ENCODE peak calls at places on chromosomes 4 and X, in six cellular contexts. N is tibial nerve, M is A549, H is K562, P is ovary, X is stomach. J is an unnamed sample.

GRCh38 chr4:154622598-154622997 is 10.1 kb upstream of the FGG start:
- DNase-seq in H (peak; percentile 62), N (no peak), P (no peak), X (no peak), M (peak; percentile 42), J (no peak)

GRCh38 chrX:51456246-51456645 is 40.1 kb downstream of the NUDT11 start:
- DNase-seq in X (no peak), N (no peak), P (no peak), M (no peak), H (no peak), J (no peak)

GRCh38 chrX:77946571-77946970 is 22.9 kb downstream of the PGAM4 start:
- DNase-seq in P (no peak), X (no peak), M (no peak), N (no peak), H (no peak), J (no peak)

GRCh38 chr4:182155806-182156205 is 87.4 kb upstream of the TENM3 start:
- DNase-seq in N (no peak), M (no peak), X (no peak), P (no peak), H (no peak), J (no peak)

GRCh38 chrX:53237056-53237455 is 12.0 kb upstream of the KDM5C start:
- DNase-seq in H (no peak), X (no peak), P (no peak), M (no peak), N (no peak), J (no peak)

GRCh38 chrX:261167-261857 is 19.9 kb upstream of the PLCXD1 start:
- DNase-seq in N (no peak), X (peak; percentile 51), M (peak; percentile 24), H (peak; percentile 28), P (peak; percentile 43), J (peak; percentile 57)

GRCh38 chr4:163343604-163344146 is at the start of gene NPY5R:
- DNase-seq in X (no peak), H (no peak), M (no peak), N (no peak), P (no peak), J (no peak)

GRCh38 chr4:26263165-26263564 is 57.6 kb upstream of the RBPJ start:
- DNase-seq in H (peak; percentile 76), N (no peak), P (no peak), X (no peak), M (no peak), J (no peak)

GRCh38 chr4:109079731-109080130 is 222.7 kb downstream of the COL25A1 start:
- DNase-seq in X (no peak), H (no peak), M (no peak), P (no peak), N (no peak), J (no peak)

GRCh38 chrX:19747672-19748610 is 139.5 kb downstream of the SH3KBP1 start:
- DNase-seq in M (no peak), H (no peak), X (no peak), N (no peak), P (no peak), J (peak; percentile 63)

GRCh38 chr4:38055566-38055965 is 95.4 kb downstream of the PTTG2 start:
- DNase-seq in H (no peak), P (no peak), N (no peak), X (no peak), M (no peak), J (no peak)

GRCh38 chr4:76053730-76054129 is 17.9 kb upstream of the CXCL11 start:
- DNase-seq in H (no peak), P (no peak), M (no peak), N (no peak), X (no peak), J (no peak)

GRCh38 chrX:134525086-134525792 is 65.3 kb downstream of the HPRT1 start:
- DNase-seq in M (no peak), P (no peak), H (no peak), X (no peak), N (no peak), J (no peak)

GRCh38 chr4:55509272-55509671 is 37.4 kb downstream of the CLOCK start:
- DNase-seq in N (no peak), P (no peak), H (no peak), X (no peak), M (no peak), J (no peak)

GRCh38 chr4:151434183-151434860 is 25.3 kb downstream of the FHIP1A start:
- DNase-seq in P (no peak), M (no peak), X (no peak), H (no peak), N (no peak), J (no peak)
- TF ChIP-seq EP300 in P (no peak), M (no peak), X (no peak), H (no peak), N (no peak), J (no peak)

GRCh38 chrX:138298268-138298667 is 413.2 kb downstream of the FGF13 start:
- DNase-seq in N (no peak), P (no peak), M (no peak), H (no peak), X (no peak), J (no peak)
- TF ChIP-seq POLR2A in N (no peak), P (no peak), M (no peak), H (no peak), X (no peak), J (no peak)

GRCh38 chr4:169244210-169244609 is 26.5 kb downstream of the SH3RF1 start:
- DNase-seq in P (no peak), N (no peak), M (no peak), H (no peak), X (no peak), J (no peak)

GRCh38 chr4:169241480-169241879 is 29.3 kb downstream of the SH3RF1 start:
- DNase-seq in X (no peak), M (no peak), H (no peak), P (peak; percentile 75), N (no peak), J (no peak)

GRCh38 chr4:169239236-169239905 is 31.4 kb downstream of the SH3RF1 start:
- DNase-seq in P (no peak), N (no peak), H (no peak), X (no peak), M (no peak), J (no peak)

GRCh38 chr4:169246957-169247396 is 23.8 kb downstream of the SH3RF1 start:
- DNase-seq in H (no peak), P (no peak), X (no peak), N (no peak), M (no peak), J (no peak)

GRCh38 chr4:169243808-169244207 is 26.9 kb downstream of the SH3RF1 start:
- DNase-seq in X (no peak), P (no peak), H (no peak), N (no peak), M (no peak), J (no peak)
- TF ChIP-seq EP300 in X (no peak), P (no peak), H (no peak), N (no peak), M (no peak), J (no peak)

DNA sequence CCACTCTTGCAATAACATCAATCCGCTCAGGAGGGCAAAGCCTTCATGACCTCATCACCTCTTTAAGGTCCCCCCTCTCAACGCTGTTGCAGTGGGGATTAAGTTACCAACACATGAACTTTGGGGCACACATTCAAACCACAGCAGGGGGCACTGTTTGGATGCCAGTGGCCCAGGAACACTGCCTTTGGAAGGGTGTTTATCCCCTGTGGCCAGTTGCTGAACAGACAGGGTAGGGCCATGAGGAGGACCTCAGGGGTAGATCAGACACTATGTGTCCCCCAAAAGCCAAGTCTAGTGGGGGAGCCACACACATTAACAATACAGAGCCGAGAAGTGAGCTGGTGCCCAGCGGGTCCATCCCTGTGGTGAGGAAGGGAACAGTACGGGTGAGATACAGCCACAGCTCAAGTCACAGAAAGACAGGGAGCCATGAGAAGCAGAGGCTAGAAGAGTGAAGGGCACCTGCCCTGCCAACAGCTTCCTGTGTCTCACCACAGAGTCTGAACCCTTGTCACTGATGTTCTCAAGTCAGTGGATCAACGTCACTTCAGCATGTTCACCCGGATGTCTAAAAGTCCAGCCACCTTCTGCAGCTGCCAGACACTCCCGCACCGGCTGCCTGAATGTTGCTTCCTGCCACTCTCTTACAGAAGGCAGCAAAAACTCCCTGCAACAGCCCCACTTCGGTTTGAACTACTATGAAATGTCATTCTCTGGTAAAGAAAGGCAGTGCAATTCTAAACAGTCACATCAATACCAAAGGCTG is 19.9 kb upstream of the MXD4 start:
- DNase-seq in H (no peak), N (no peak), M (no peak), X (peak; percentile 51), P (no peak), J (no peak)
- TF ChIP-seq POLR2A in H (no peak), N (no peak), M (no peak), X (no peak), P (no peak), J (no peak)

GRCh38 chr4:126057371-126057770 is 742.6 kb downstream of the FAT4 start:
- DNase-seq in N (no peak), H (no peak), M (no peak), P (no peak), X (no peak), J (no peak)

GRCh38 chr4:126046081-126046614 is 731.4 kb downstream of the FAT4 start:
- DNase-seq in X (no peak), P (no peak), M (no peak), N (no peak), H (no peak), J (no peak)

GRCh38 chr4:126047114-126047513 is 732.4 kb downstream of the FAT4 start:
- DNase-seq in P (no peak), H (no peak), N (no peak), X (no peak), M (no peak), J (no peak)

GRCh38 chr4:126051709-126052424 is 737.1 kb downstream of the FAT4 start:
- DNase-seq in H (no peak), P (no peak), N (no peak), M (no peak), X (no peak), J (no peak)
- TF ChIP-seq EP300 in H (no peak), P (no peak), N (no peak), M (no peak), X (no peak), J (no peak)

GRCh38 chr4:19725130-19725529 is 526.6 kb upstream of the SLIT2 start:
- DNase-seq in X (no peak), P (no peak), M (no peak), H (no peak), N (no peak), J (no peak)
- TF ChIP-seq POLR2A in X (no peak), P (no peak), M (no peak), H (no peak), N (no peak), J (no peak)

DNA sequence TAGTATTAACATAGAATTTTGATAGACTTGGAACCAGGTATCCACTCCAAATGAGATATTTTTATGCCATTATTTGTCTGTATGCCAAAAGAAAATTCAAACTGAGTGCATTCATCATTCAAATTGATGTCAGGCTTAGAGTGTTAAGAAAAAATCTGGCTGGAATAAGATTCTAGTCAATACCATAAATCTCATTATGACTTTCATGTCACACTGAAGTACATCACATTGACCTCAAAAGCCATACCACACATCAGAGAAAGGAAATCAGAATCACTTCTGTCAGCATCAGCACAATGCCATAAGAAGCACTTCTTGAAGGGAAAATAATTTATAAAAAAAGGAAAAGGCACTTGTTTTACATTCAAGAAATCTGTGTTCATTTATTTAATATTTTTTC is 119.0 kb upstream of the BMP3 start:
- DNase-seq in H (no peak), X (no peak), P (no peak), M (no peak), N (no peak), J (no peak)
- TF ChIP-seq EP300 in H (no peak), X (no peak), P (no peak), M (no peak), N (no peak), J (no peak)

GRCh38 chr4:10102193-10102980 is 14.2 kb downstream of the WDR1 start:
- DNase-seq in P (no peak), H (no peak), N (no peak), M (no peak), X (no peak), J (no peak)
- TF ChIP-seq POLR2A in P (no peak), H (no peak), N (no peak), M (no peak), X (no peak), J (no peak)

J was measured in sigmoid colon.